ENCODE peak calls at places on chromosomes 1 and 21, in four cellular contexts. X is SK-N-SH, C is HepG2, F is GM12878. Q is an unnamed sample.

GRCh38 chr1:160376525-160377131 is 9.8 kb downstream of the NHLH1 start:
- DNase-seq in X (peak), F (peak), C (peak), Q (no peak)

GRCh38 chr1:3453203-3453761 is 1.2 kb upstream of the ARHGEF16 start:
- DNase-seq in X (peak), F (peak), C (peak), Q (peak)

GRCh38 chr1:3597599-3597964 is 13.7 kb downstream of the MEGF6 start:
- DNase-seq in F (no peak), C (no peak), X (no peak), Q (no peak)

GRCh38 chr21:27400045-27400444 is 433.2 kb upstream of the ADAMTS5 start:
- DNase-seq in F (no peak), X (no peak), C (no peak), Q (no peak)

GRCh38 chr1:4447778-4448360 is 206.5 kb upstream of the AJAP1 start:
- DNase-seq in F (no peak), X (no peak), C (no peak), Q (peak)

GRCh38 chr1:169546087-169546995 is 39.9 kb downstream of the F5 start:
- DNase-seq in C (peak), F (peak), X (peak), Q (no peak)

GRCh38 chr1:51330331-51331201 is at the start of gene TTC39A:
- DNase-seq in X (peak), F (no peak), C (no peak), Q (no peak)

GRCh38 chr1:170592591-170593111 is 60.7 kb downstream of the GORAB start:
- DNase-seq in X (no peak), F (no peak), C (no peak), Q (no peak)

GRCh38 chr1:186297439-186297838 is 77.6 kb downstream of the TPR start:
- DNase-seq in F (no peak), C (no peak), X (no peak), Q (no peak)

GRCh38 chr21:34215911-34216310 is 142.5 kb downstream of the MRPS6 start:
- DNase-seq in X (no peak), F (no peak), C (no peak), Q (no peak)

GRCh38 chr21:45039309-45040113 is 34.9 kb upstream of the ADARB1 start:
- DNase-seq in F (no peak), X (peak), C (no peak), Q (no peak)

GRCh38 chr1:41380979-41381690 is 19.9 kb downstream of the FOXO6 start:
- DNase-seq in F (no peak), X (peak), C (no peak), Q (no peak)

GRCh38 chr1:66375125-66375524 is 158.8 kb upstream of the SGIP1 start:
- DNase-seq in X (no peak), C (no peak), F (no peak), Q (no peak)

GRCh38 chr1:77057994-77058585 is 161.1 kb downstream of the PIGK start:
- DNase-seq in C (no peak), F (no peak), X (no peak), Q (no peak)

GRCh38 chr1:107965112-107965991 is at the start of gene VAV3:
- DNase-seq in C (peak), F (no peak), X (peak), Q (peak)

GRCh38 chr1:2055911-2056575 is 5.8 kb downstream of the PRKCZ start:
- DNase-seq in X (no peak), C (no peak), F (no peak), Q (no peak)

GRCh38 chr1:204084247-204084772 is 11.4 kb downstream of the SOX13 start:
- DNase-seq in X (no peak), C (peak), F (no peak), Q (peak)

GRCh38 chr21:32648165-32648564 is 36.0 kb upstream of the CFAP298 start:
- DNase-seq in C (no peak), X (no peak), F (no peak), Q (no peak)

GRCh38 chr1:157156058-157156541 is 17.9 kb upstream of the ETV3 start:
- DNase-seq in X (peak), C (peak), F (no peak), Q (peak)

GRCh38 chr1:31703431-31704260 is at the start of gene COL16A1:
- DNase-seq in C (no peak), F (no peak), X (peak), Q (peak)

GRCh38 chr1:164718821-164719220 is 159.8 kb downstream of the PBX1 start:
- DNase-seq in F (no peak), X (no peak), C (no peak), Q (no peak)

GRCh38 chr1:9078035-9078948 is 8.9 kb upstream of the SLC2A5 start:
- DNase-seq in F (peak), X (no peak), C (no peak), Q (no peak)
- H3K4me2 ChIP-seq in F (peak), X (no peak), C (no peak), Q (no peak)

GRCh38 chr21:42059141-42059540 is 12.0 kb upstream of the UMODL1 start:
- DNase-seq in F (no peak), X (no peak), C (no peak), Q (no peak)

GRCh38 chr21:42056996-42057689 is 14.0 kb upstream of the UMODL1 start:
- DNase-seq in F (no peak), X (no peak), C (no peak), Q (no peak)

GRCh38 chr21:42058631-42059111 is 12.4 kb upstream of the UMODL1 start:
- DNase-seq in C (no peak), X (no peak), F (no peak), Q (no peak)

GRCh38 chr21:42056468-42056867 is 14.6 kb upstream of the UMODL1 start:
- DNase-seq in X (no peak), F (no peak), C (no peak), Q (no peak)

DNA sequence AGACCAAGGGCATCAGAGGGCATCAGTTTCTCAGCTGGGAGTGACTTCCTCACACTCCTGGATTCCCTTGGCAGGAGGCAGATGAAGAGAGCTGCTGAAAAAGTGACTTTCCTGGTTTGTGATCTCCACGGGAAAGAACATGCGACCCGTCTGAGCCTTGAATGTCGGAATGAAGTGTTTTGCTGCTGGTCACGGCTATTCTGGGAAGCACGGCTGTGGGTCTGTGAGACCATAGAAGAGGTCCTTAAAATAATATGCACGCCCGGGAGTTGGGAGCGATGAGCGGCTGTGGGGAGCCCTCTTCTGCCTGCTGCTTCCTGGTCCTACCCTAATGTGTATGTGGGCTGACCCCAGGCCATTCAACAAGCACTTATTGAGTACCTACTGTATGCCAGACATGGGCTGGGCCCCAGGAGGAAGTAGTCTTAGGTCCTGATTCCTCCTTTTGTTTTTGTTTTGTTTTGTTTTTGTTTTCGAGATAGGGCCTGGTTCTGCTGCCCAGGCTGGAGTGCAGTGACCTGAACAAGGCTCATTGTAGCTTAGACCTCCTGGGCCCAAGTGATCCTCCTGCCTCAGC is 13.2 kb upstream of the UMODL1 start:
- DNase-seq in X (no peak), F (no peak), C (no peak), Q (no peak)
- TF ChIP-seq TCF12 in X (no peak), F (no peak), C (no peak), Q (no peak)

GRCh38 chr1:154760469-154760933 is 109.6 kb downstream of the KCNN3 start:
- DNase-seq in X (peak), F (no peak), C (peak), Q (no peak)
- H3K4me2 ChIP-seq in X (peak), F (peak), C (peak), Q (peak)

GRCh38 chr21:39454949-39455668 is 3.3 kb downstream of the SH3BGR start:
- DNase-seq in X (no peak), C (no peak), F (no peak), Q (no peak)

GRCh38 chr21:39453571-39454179 is 1.9 kb downstream of the SH3BGR start:
- DNase-seq in X (no peak), F (no peak), C (no peak), Q (no peak)

GRCh38 chr21:39451332-39452206 is at the start of gene SH3BGR:
- DNase-seq in C (no peak), X (peak), F (no peak), Q (peak)

GRCh38 chr21:39452965-39453332 is 1.2 kb downstream of the SH3BGR start:
- DNase-seq in F (no peak), X (no peak), C (no peak), Q (no peak)

GRCh38 chr21:39452207-39452964 is 616 bp downstream of the SH3BGR start:
- DNase-seq in F (no peak), C (peak), X (no peak), Q (no peak)
- TF ChIP-seq TCF12 in F (no peak), C (no peak), X (no peak), Q (no peak)

GRCh38 chr1:233361876-233362275 is 34.4 kb downstream of the MAP3K21 start:
- DNase-seq in C (no peak), F (no peak), X (no peak), Q (no peak)
- H3K4me2 ChIP-seq in C (no peak), F (no peak), X (no peak), Q (no peak)

GRCh38 chr1:224106568-224107281 is 7.2 kb upstream of the FBXO28 start:
- DNase-seq in F (no peak), C (peak), X (peak), Q (peak)
- TF ChIP-seq TCF12 in F (no peak), C (no peak), X (no peak), Q (no peak)

GRCh38 chr1:118958937-118959631 is 29.1 kb downstream of the TBX15 start:
- DNase-seq in X (no peak), F (no peak), C (peak), Q (no peak)

GRCh38 chr1:118960567-118961136 is 27.5 kb downstream of the TBX15 start:
- DNase-seq in F (no peak), C (peak), X (no peak), Q (no peak)

GRCh38 chr1:118960026-118960561 is 28.0 kb downstream of the TBX15 start:
- DNase-seq in C (no peak), F (peak), X (no peak), Q (no peak)

GRCh38 chr1:118963138-118963455 is 25.0 kb downstream of the TBX15 start:
- DNase-seq in X (no peak), F (no peak), C (no peak), Q (no peak)

GRCh38 chr1:118961156-118961555 is 27.0 kb downstream of the TBX15 start:
- DNase-seq in C (no peak), X (no peak), F (no peak), Q (no peak)
- H3K4me2 ChIP-seq in C (peak), X (no peak), F (no peak), Q (no peak)

GRCh38 chr1:216632980-216633379 is 90.2 kb downstream of the ESRRG start:
- DNase-seq in C (no peak), X (no peak), F (no peak), Q (no peak)
- TF ChIP-seq TCF12 in C (no peak), X (no peak), F (no peak), Q (no peak)

GRCh38 chr1:943545-944340 is 15.3 kb downstream of the NOC2L start:
- DNase-seq in X (no peak), C (no peak), F (no peak), Q (no peak)
- H3K4me2 ChIP-seq in X (no peak), C (no peak), F (no peak), Q (peak)

Q was measured in H1.